ENCODE peak calls at places on chromosome 1, in nine cellular contexts. H, E, P, T, Q, F, Y, I and X are unnamed samples.
A peak's percentile ranks its signal among the peaks of the same experiment; 100 is the strongest.

GRCh38 chr1:44842415-44842762 is 664 bp downstream of the PTCH2 start:
- DNase-seq in F (no peak), I (no peak), H (no peak), T (no peak), Y (no peak), E (no peak), Q (no peak), P (no peak), X (no peak)

GRCh38 chr1:53546409-53547155 is 87.4 kb downstream of the DMRTB1 start:
- DNase-seq in P (no peak), H (peak; percentile 67), T (no peak), E (no peak), Y (peak; percentile 23), Q (no peak), I (no peak), F (peak; percentile 6), X (peak; percentile 18)

GRCh38 chr1:223802032-223802431 is 43.7 kb downstream of the TP53BP2 start:
- DNase-seq in Q (no peak), I (no peak), P (no peak), E (no peak), T (no peak), H (no peak), F (no peak), Y (no peak), X (no peak)

GRCh38 chr1:172993640-172994039 is 57.1 kb downstream of the TNFSF18 start:
- DNase-seq in F (no peak), Y (no peak), Q (no peak), E (no peak), P (peak; percentile 26), T (no peak), H (no peak), I (peak; percentile 97), X (no peak)

GRCh38 chr1:17802164-17802563 is 47.0 kb downstream of the ACTL8 start:
- DNase-seq in P (no peak), H (peak; percentile 47), F (no peak), T (no peak), Q (no peak), I (peak; percentile 50), E (no peak), Y (no peak), X (no peak)

GRCh38 chr1:174818951-174819350 is 180.8 kb upstream of the CACYBP start:
- DNase-seq in Y (no peak), F (peak; percentile 36), Q (no peak), E (no peak), P (peak; percentile 27), I (peak; percentile 59), T (no peak), H (no peak), X (peak; percentile 69)

GRCh38 chr1:119081267-119081666 is 59.2 kb downstream of the WARS2 start:
- DNase-seq in F (no peak), E (no peak), Y (no peak), H (no peak), T (no peak), P (peak; percentile 47), Q (no peak), I (no peak), X (no peak)

GRCh38 chr1:154575951-154576566 is 8.5 kb downstream of the CHRNB2 start:
- DNase-seq in P (no peak), I (no peak), Y (no peak), Q (no peak), H (no peak), E (no peak), T (no peak), F (no peak), X (no peak)

GRCh38 chr1:30719406-30720270 is 3.7 kb downstream of the MATN1 start:
- DNase-seq in H (no peak), T (no peak), F (no peak), Y (no peak), I (peak; percentile 74), E (no peak), P (no peak), Q (no peak), X (no peak)

GRCh38 chr1:202659541-202659940 is 50.7 kb downstream of the SYT2 start:
- DNase-seq in T (no peak), Y (no peak), P (no peak), I (no peak), Q (no peak), F (no peak), E (no peak), H (no peak), X (no peak)

GRCh38 chr1:243806310-243806709 is 43.7 kb downstream of the AKT3 start:
- DNase-seq in T (no peak), F (no peak), H (no peak), Y (no peak), Q (no peak), E (no peak), I (no peak), P (no peak), X (no peak)

GRCh38 chr1:116415200-116415698 is 42.2 kb downstream of the ATP1A1 start:
- DNase-seq in T (no peak), Y (no peak), Q (no peak), F (no peak), H (no peak), P (no peak), I (no peak), E (no peak), X (no peak)

GRCh38 chr1:221741364-221741970 is 422 bp downstream of the DUSP10 start:
- DNase-seq in F (peak; percentile 33), T (no peak), P (peak; percentile 65), E (no peak), I (peak; percentile 73), Q (no peak), H (peak; percentile 81), Y (no peak), X (no peak)

GRCh38 chr1:110211503-110212164 is 1.5 kb downstream of the KCNC4 start:
- DNase-seq in T (no peak), F (no peak), E (peak; percentile 28), P (no peak), Q (peak; percentile 22), Y (no peak), I (no peak), H (no peak), X (no peak)

GRCh38 chr1:234628099-234628498 is 18.1 kb upstream of the IRF2BP2 start:
- DNase-seq in E (no peak), H (no peak), I (peak; percentile 91), Y (no peak), F (no peak), Q (no peak), T (no peak), P (peak; percentile 56), X (peak; percentile 83)

GRCh38 chr1:208243851-208244583 is at the start of gene PLXNA2:
- DNase-seq in P (peak; percentile 63), E (peak; percentile 40), F (peak; percentile 87), H (peak; percentile 95), Q (peak; percentile 36), T (peak; percentile 79), Y (peak; percentile 93), I (peak; percentile 75), X (peak; percentile 70)

GRCh38 chr1:84996846-84997666 is at the start of gene MCOLN2:
- DNase-seq in F (peak; percentile 48), P (no peak), H (peak; percentile 79), Y (peak; percentile 60), E (peak; percentile 38), Q (peak; percentile 36), I (peak; percentile 35), T (peak; percentile 72), X (no peak)

GRCh38 chr1:44924835-44925464 is 61.4 kb downstream of the EIF2B3 start:
- DNase-seq in P (peak; percentile 31), T (no peak), I (peak; percentile 88), H (no peak), Q (no peak), F (no peak), Y (no peak), E (no peak), X (no peak)